ENCODE peak calls at places on chromosomes 1 and 21, in four cellular contexts. C is AG08395, T is posterior vena cava, F is colonic mucosa. Y is an unnamed sample.

GRCh38 chr1:117013310-117013850 is 11.8 kb downstream of the CD101 start:
- DNase-seq in C (no peak), F (no peak), T (no peak), Y (no peak)

GRCh38 chr21:32484706-32485380 is 72.3 kb downstream of the EVA1C start:
- DNase-seq in T (peak), C (no peak), F (peak), Y (no peak)

GRCh38 chr1:110087812-110088738 is 17.6 kb upstream of the ALX3 start:
- DNase-seq in T (no peak), C (peak), F (peak), Y (peak)

GRCh38 chr21:17513214-17514123 is 626 bp downstream of the CXADR start:
- DNase-seq in C (no peak), F (peak), T (no peak), Y (no peak)

GRCh38 chr1:101259744-101260148 is 22.9 kb downstream of the S1PR1 start:
- DNase-seq in T (no peak), C (no peak), F (no peak), Y (peak)

GRCh38 chr1:229882621-229883020 is 184.4 kb upstream of the GALNT2 start:
- DNase-seq in F (peak), T (no peak), C (no peak), Y (no peak)

GRCh38 chr1:117001254-117001927 is at the start of gene CD101:
- DNase-seq in C (no peak), F (no peak), T (no peak), Y (no peak)

GRCh38 chr1:197744979-197745378 is 30.3 kb downstream of the DENND1B start:
- DNase-seq in C (no peak), T (no peak), F (no peak), Y (no peak)

GRCh38 chr1:27142464-27142863 is 12.5 kb downstream of the SLC9A1 start:
- DNase-seq in F (no peak), C (no peak), T (no peak), Y (no peak)

GRCh38 chr1:65177457-65177856 is 29.5 kb downstream of the AK4 start:
- DNase-seq in F (no peak), C (peak), T (no peak), Y (peak)

GRCh38 chr1:44031051-44031899 is at the start of gene SLC6A9:
- DNase-seq in T (no peak), C (peak), F (peak), Y (peak)

GRCh38 chr1:55472784-55473183 is 257.6 kb upstream of the USP24 start:
- DNase-seq in T (no peak), F (no peak), C (peak), Y (no peak)

GRCh38 chr1:64246294-64246917 is 43.0 kb downstream of the UBE2U start:
- DNase-seq in F (no peak), T (no peak), C (peak), Y (peak)

GRCh38 chr1:219480011-219480410 is 132.9 kb downstream of the ZC3H11B start:
- DNase-seq in T (no peak), F (no peak), C (no peak), Y (no peak)

GRCh38 chr21:40386301-40386911 is 460.6 kb downstream of the DSCAM start:
- DNase-seq in F (peak), T (no peak), C (peak), Y (peak)

GRCh38 chr1:223712184-223712855 is at the start of gene CAPN2:
- DNase-seq in C (peak), T (peak), F (peak), Y (peak)

GRCh38 chr1:85707267-85707989 is 805 bp downstream of the ZNHIT6 start:
- DNase-seq in C (no peak), T (no peak), F (no peak), Y (peak)

GRCh38 chr1:226268421-226269124 is 40.4 kb downstream of the LIN9 start:
- DNase-seq in T (no peak), C (peak), F (no peak), Y (peak)

GRCh38 chr1:221718391-221719277 is 23.3 kb downstream of the DUSP10 start:
- DNase-seq in C (peak), F (no peak), T (no peak), Y (no peak)

GRCh38 chr1:159960721-159961381 is 6.8 kb upstream of the SLAMF9 start:
- DNase-seq in C (peak), F (peak), T (peak), Y (peak)

GRCh38 chr1:183472488-183473285 is at the start of gene SMG7:
- DNase-seq in C (peak), F (peak), T (peak), Y (peak)

GRCh38 chr1:32066489-32066873 is 6.3 kb upstream of the TMEM39B start:
- DNase-seq in T (no peak), F (peak), C (peak), Y (peak)